ENCODE peak calls at places on chromosome 6, in nine cellular contexts. One of them, this sample, is unnamed.

GRCh38 chr6:100165442-100165841 is 171.4 kb upstream of the MCHR2 start:
- DNase-seq in stomach: no peak
- DNase-seq in A549: no peak
- DNase-seq in transverse colon: no peak
- DNase-seq in H1: no peak
- DNase-seq in body of pancreas: no peak
- DNase-seq in heart left ventricle: no peak
- DNase-seq in Peyer's patch: no peak
- DNase-seq in endothelial cell of umbilical vein: no peak
- DNase-seq in this sample: no peak

GRCh38 chr6:17432356-17432755 is 39.0 kb downstream of the CAP2 start:
- DNase-seq in stomach: no peak
- DNase-seq in A549: no peak
- DNase-seq in transverse colon: no peak
- DNase-seq in H1: no peak
- DNase-seq in body of pancreas: no peak
- DNase-seq in heart left ventricle: no peak
- DNase-seq in Peyer's patch: no peak
- DNase-seq in endothelial cell of umbilical vein: no peak
- DNase-seq in this sample: no peak

GRCh38 chr6:44057238-44057930 is 69.9 kb downstream of the MRPL14 start:
- DNase-seq in stomach: no peak
- DNase-seq in A549: no peak
- DNase-seq in transverse colon: no peak
- DNase-seq in H1: no peak
- DNase-seq in body of pancreas: no peak
- DNase-seq in heart left ventricle: no peak
- DNase-seq in Peyer's patch: no peak
- DNase-seq in endothelial cell of umbilical vein: no peak
- DNase-seq in this sample: no peak

GRCh38 chr6:109632405-109632804 is 58.6 kb downstream of the AK9 start:
- DNase-seq in stomach: no peak
- DNase-seq in A549: no peak
- DNase-seq in transverse colon: no peak
- DNase-seq in H1: no peak
- DNase-seq in body of pancreas: no peak
- DNase-seq in heart left ventricle: no peak
- DNase-seq in Peyer's patch: no peak
- DNase-seq in endothelial cell of umbilical vein: no peak
- DNase-seq in this sample: no peak

GRCh38 chr6:71602385-71602949 is 283.9 kb upstream of the RIMS1 start:
- DNase-seq in stomach: no peak
- DNase-seq in A549: no peak
- DNase-seq in transverse colon: no peak
- DNase-seq in H1: no peak
- DNase-seq in body of pancreas: no peak
- DNase-seq in heart left ventricle: no peak
- DNase-seq in Peyer's patch: no peak
- DNase-seq in endothelial cell of umbilical vein: no peak
- DNase-seq in this sample: no peak

GRCh38 chr6:45438156-45438555 is 60.4 kb upstream of the SUPT3H start:
- DNase-seq in stomach: no peak
- DNase-seq in A549: no peak
- DNase-seq in transverse colon: no peak
- DNase-seq in H1: no peak
- DNase-seq in body of pancreas: no peak
- DNase-seq in heart left ventricle: no peak
- DNase-seq in Peyer's patch: no peak
- DNase-seq in endothelial cell of umbilical vein: no peak
- DNase-seq in this sample: no peak

GRCh38 chr6:39835856-39836442 is 43.8 kb downstream of the DAAM2 start:
- DNase-seq in stomach: no peak
- DNase-seq in A549: no peak
- DNase-seq in transverse colon: no peak
- DNase-seq in H1: no peak
- DNase-seq in body of pancreas: no peak
- DNase-seq in heart left ventricle: no peak
- DNase-seq in Peyer's patch: no peak
- DNase-seq in endothelial cell of umbilical vein: no peak
- DNase-seq in this sample: no peak

GRCh38 chr6:106339334-106340029 is 13.9 kb upstream of the ATG5 start:
- DNase-seq in stomach: peak
- DNase-seq in A549: peak
- DNase-seq in transverse colon: peak
- DNase-seq in H1: peak
- DNase-seq in body of pancreas: peak
- DNase-seq in heart left ventricle: no peak
- DNase-seq in Peyer's patch: peak
- DNase-seq in endothelial cell of umbilical vein: peak
- DNase-seq in this sample: no peak

GRCh38 chr6:45812937-45813336 is 202.7 kb downstream of the CLIC5 start:
- DNase-seq in stomach: no peak
- DNase-seq in A549: no peak
- DNase-seq in transverse colon: no peak
- DNase-seq in H1: no peak
- DNase-seq in body of pancreas: no peak
- DNase-seq in heart left ventricle: no peak
- DNase-seq in Peyer's patch: no peak
- DNase-seq in endothelial cell of umbilical vein: no peak
- DNase-seq in this sample: no peak

GRCh38 chr6:166534658-166535406 is 51.6 kb downstream of the RAMACL start:
- DNase-seq in stomach: no peak
- DNase-seq in A549: no peak
- DNase-seq in transverse colon: no peak
- DNase-seq in H1: no peak
- DNase-seq in body of pancreas: no peak
- DNase-seq in heart left ventricle: no peak
- DNase-seq in Peyer's patch: no peak
- DNase-seq in endothelial cell of umbilical vein: no peak
- DNase-seq in this sample: no peak

DNA sequence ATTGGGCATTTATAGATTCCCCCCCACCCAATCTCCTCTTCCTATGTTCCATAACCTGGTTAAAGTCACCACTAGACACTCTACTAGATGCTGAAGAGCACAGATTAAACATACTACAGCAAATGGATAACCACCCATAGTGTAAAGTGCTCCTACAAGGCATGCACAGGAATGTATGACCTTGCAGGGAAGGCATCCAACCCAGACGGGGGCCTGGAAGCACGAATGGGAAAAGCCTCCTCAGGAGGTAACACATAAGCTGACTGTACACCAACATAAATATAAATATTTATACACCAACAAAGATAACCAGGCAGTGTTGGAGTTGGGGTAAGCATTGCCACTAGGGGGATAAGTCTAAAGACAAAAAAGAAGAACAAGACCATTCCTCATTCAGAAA is 691.7 kb downstream of the GRIK2 start:
- DNase-seq in stomach: no peak
- DNase-seq in A549: no peak
- DNase-seq in transverse colon: no peak
- DNase-seq in H1: no peak
- DNase-seq in body of pancreas: no peak
- DNase-seq in heart left ventricle: no peak
- DNase-seq in Peyer's patch: no peak
- DNase-seq in endothelial cell of umbilical vein: no peak
- DNase-seq in this sample: no peak
- TF ChIP-seq CTCF in stomach: no peak
- TF ChIP-seq CTCF in A549: no peak
- TF ChIP-seq CTCF in transverse colon: no peak
- TF ChIP-seq CTCF in H1: no peak
- TF ChIP-seq CTCF in body of pancreas: no peak
- TF ChIP-seq CTCF in heart left ventricle: no peak
- TF ChIP-seq CTCF in Peyer's patch: no peak
- TF ChIP-seq CTCF in endothelial cell of umbilical vein: no peak
- TF ChIP-seq CTCF in this sample: no peak

DNA sequence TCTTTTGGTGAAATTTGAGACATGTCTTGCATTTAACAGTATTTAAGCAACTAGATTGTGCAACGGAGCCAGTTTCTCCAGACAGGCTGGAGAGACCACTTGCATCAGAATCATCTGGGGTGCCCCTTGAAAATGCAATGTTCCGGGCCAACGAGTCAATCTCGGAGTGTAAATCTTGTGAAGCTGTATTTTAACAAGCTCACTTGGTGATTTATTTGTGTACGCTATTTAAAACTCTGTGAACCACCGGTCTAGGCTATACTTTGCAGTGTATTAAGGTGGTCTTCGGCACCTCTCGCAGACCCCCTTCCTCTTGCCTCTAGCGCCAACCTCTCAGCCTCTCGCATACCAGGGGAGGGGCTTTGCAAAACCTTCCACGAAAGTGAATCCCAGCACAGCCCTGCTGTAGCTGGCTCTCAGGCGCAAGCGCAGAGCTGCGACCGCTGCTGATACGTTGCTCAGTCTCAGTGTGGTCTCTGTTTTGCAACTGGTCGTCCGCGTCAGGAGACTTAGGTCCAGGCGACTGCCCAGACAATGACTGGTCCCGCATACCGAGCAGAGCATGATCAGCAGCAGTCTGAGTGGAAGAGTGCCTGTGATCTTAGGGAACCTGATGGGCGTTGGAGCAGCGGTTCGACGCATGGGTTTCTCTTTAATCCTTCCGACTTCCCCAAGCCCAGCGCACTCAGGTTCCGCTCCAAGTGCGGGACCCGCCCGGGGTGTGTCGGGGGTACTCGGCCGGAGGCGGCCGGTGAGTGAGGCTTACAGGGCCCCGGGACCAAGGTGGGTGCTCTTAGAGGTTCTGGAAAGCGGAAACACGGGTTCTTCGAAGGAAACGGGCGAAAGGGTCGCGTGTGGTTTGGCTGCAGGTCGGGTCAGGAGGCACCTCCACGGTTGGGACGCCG is at the start of gene ZNF391:
- DNase-seq in stomach: peak
- DNase-seq in A549: peak
- DNase-seq in transverse colon: peak
- DNase-seq in H1: peak
- DNase-seq in body of pancreas: peak
- DNase-seq in heart left ventricle: peak
- DNase-seq in Peyer's patch: peak
- DNase-seq in endothelial cell of umbilical vein: peak
- DNase-seq in this sample: peak
- TF ChIP-seq POLR2A in stomach: no peak
- TF ChIP-seq POLR2A in A549: peak
- TF ChIP-seq POLR2A in transverse colon: no peak
- TF ChIP-seq POLR2A in H1: peak
- TF ChIP-seq POLR2A in body of pancreas: peak
- TF ChIP-seq POLR2A in heart left ventricle: no peak
- TF ChIP-seq POLR2A in Peyer's patch: no peak
- TF ChIP-seq POLR2A in endothelial cell of umbilical vein: peak
- TF ChIP-seq POLR2A in this sample: no peak

GRCh38 chr6:68226460-68226859 is 408.6 kb upstream of the ADGRB3 start:
- DNase-seq in stomach: no peak
- DNase-seq in A549: no peak
- DNase-seq in transverse colon: no peak
- DNase-seq in H1: no peak
- DNase-seq in body of pancreas: no peak
- DNase-seq in heart left ventricle: no peak
- DNase-seq in Peyer's patch: no peak
- DNase-seq in endothelial cell of umbilical vein: no peak
- DNase-seq in this sample: no peak
- TF ChIP-seq CTCF in stomach: no peak
- TF ChIP-seq CTCF in A549: no peak
- TF ChIP-seq CTCF in transverse colon: no peak
- TF ChIP-seq CTCF in H1: peak
- TF ChIP-seq CTCF in body of pancreas: no peak
- TF ChIP-seq CTCF in heart left ventricle: peak
- TF ChIP-seq CTCF in Peyer's patch: no peak
- TF ChIP-seq CTCF in endothelial cell of umbilical vein: no peak
- TF ChIP-seq CTCF in this sample: no peak

GRCh38 chr6:16135078-16135477 is 6.2 kb downstream of the MYLIP start:
- DNase-seq in stomach: no peak
- DNase-seq in A549: no peak
- DNase-seq in transverse colon: no peak
- DNase-seq in H1: no peak
- DNase-seq in body of pancreas: no peak
- DNase-seq in heart left ventricle: no peak
- DNase-seq in Peyer's patch: no peak
- DNase-seq in endothelial cell of umbilical vein: no peak
- DNase-seq in this sample: no peak
- TF ChIP-seq POLR2A in stomach: no peak
- TF ChIP-seq POLR2A in A549: no peak
- TF ChIP-seq POLR2A in transverse colon: no peak
- TF ChIP-seq POLR2A in H1: no peak
- TF ChIP-seq POLR2A in body of pancreas: no peak
- TF ChIP-seq POLR2A in heart left ventricle: no peak
- TF ChIP-seq POLR2A in Peyer's patch: no peak
- TF ChIP-seq POLR2A in endothelial cell of umbilical vein: no peak
- TF ChIP-seq POLR2A in this sample: no peak

GRCh38 chr6:34791842-34792604 is at the start of gene BLTP3A:
- DNase-seq in stomach: peak
- DNase-seq in A549: peak
- DNase-seq in transverse colon: peak
- DNase-seq in H1: peak
- DNase-seq in body of pancreas: peak
- DNase-seq in heart left ventricle: peak
- DNase-seq in Peyer's patch: peak
- DNase-seq in endothelial cell of umbilical vein: peak
- DNase-seq in this sample: peak
- TF ChIP-seq CTCF in stomach: no peak
- TF ChIP-seq CTCF in A549: no peak
- TF ChIP-seq CTCF in transverse colon: no peak
- TF ChIP-seq CTCF in H1: no peak
- TF ChIP-seq CTCF in body of pancreas: no peak
- TF ChIP-seq CTCF in heart left ventricle: no peak
- TF ChIP-seq CTCF in Peyer's patch: no peak
- TF ChIP-seq CTCF in endothelial cell of umbilical vein: no peak
- TF ChIP-seq CTCF in this sample: no peak